ENCODE peak calls at places on chromosomes 13 and 19, in five cellular contexts. One of them, this sample, is unnamed.

GRCh38 chr13:76164290-76164689 is 528.2 kb downstream of the LMO7 start:
- DNase-seq in hepatocyte: no peak
- DNase-seq in spleen: no peak
- DNase-seq in transverse colon: no peak
- DNase-seq in esophagus squamous epithelium: no peak
- DNase-seq in this sample: no peak

GRCh38 chr19:51572908-51573307 is 1.8 kb downstream of the ZNF175 start:
- DNase-seq in hepatocyte: no peak
- DNase-seq in spleen: no peak
- DNase-seq in transverse colon: no peak
- DNase-seq in esophagus squamous epithelium: no peak
- DNase-seq in this sample: no peak

GRCh38 chr19:15498910-15499309 is 9.4 kb upstream of the CYP4F22 start:
- DNase-seq in hepatocyte: no peak
- DNase-seq in spleen: no peak
- DNase-seq in transverse colon: no peak
- DNase-seq in esophagus squamous epithelium: no peak
- DNase-seq in this sample: no peak

GRCh38 chr13:59483441-59484116 is 680.1 kb downstream of the DIAPH3 start:
- DNase-seq in hepatocyte: no peak
- DNase-seq in spleen: no peak
- DNase-seq in transverse colon: no peak
- DNase-seq in esophagus squamous epithelium: no peak
- DNase-seq in this sample: no peak

GRCh38 chr19:38385057-38385803 is 2.6 kb downstream of the GGN start:
- DNase-seq in hepatocyte: no peak
- DNase-seq in spleen: no peak
- DNase-seq in transverse colon: no peak
- DNase-seq in esophagus squamous epithelium: no peak
- DNase-seq in this sample: no peak

GRCh38 chr13:77698211-77699058 is 948 bp downstream of the SLAIN1 start:
- DNase-seq in hepatocyte: peak
- DNase-seq in spleen: peak
- DNase-seq in transverse colon: peak
- DNase-seq in esophagus squamous epithelium: no peak
- DNase-seq in this sample: peak

GRCh38 chr19:42115219-42115618 is 17.0 kb downstream of the POU2F2 start:
- DNase-seq in hepatocyte: no peak
- DNase-seq in spleen: no peak
- DNase-seq in transverse colon: no peak
- DNase-seq in esophagus squamous epithelium: no peak
- DNase-seq in this sample: no peak

GRCh38 chr13:106558527-106558926 is 9.4 kb downstream of the ARGLU1 start:
- DNase-seq in hepatocyte: no peak
- DNase-seq in spleen: no peak
- DNase-seq in transverse colon: no peak
- DNase-seq in esophagus squamous epithelium: no peak
- DNase-seq in this sample: no peak

GRCh38 chr19:11279505-11280236 is 16.3 kb upstream of the TSPAN16 start:
- DNase-seq in hepatocyte: no peak
- DNase-seq in spleen: no peak
- DNase-seq in transverse colon: no peak
- DNase-seq in esophagus squamous epithelium: no peak
- DNase-seq in this sample: no peak

GRCh38 chr13:33270906-33271538 is 14.5 kb downstream of the STARD13 start:
- DNase-seq in hepatocyte: no peak
- DNase-seq in spleen: no peak
- DNase-seq in transverse colon: no peak
- DNase-seq in esophagus squamous epithelium: no peak
- DNase-seq in this sample: no peak

GRCh38 chr13:50080856-50081105 is 65.5 kb downstream of the KCNRG start:
- DNase-seq in hepatocyte: no peak
- DNase-seq in spleen: no peak
- DNase-seq in transverse colon: no peak
- DNase-seq in esophagus squamous epithelium: no peak
- DNase-seq in this sample: no peak

DNA sequence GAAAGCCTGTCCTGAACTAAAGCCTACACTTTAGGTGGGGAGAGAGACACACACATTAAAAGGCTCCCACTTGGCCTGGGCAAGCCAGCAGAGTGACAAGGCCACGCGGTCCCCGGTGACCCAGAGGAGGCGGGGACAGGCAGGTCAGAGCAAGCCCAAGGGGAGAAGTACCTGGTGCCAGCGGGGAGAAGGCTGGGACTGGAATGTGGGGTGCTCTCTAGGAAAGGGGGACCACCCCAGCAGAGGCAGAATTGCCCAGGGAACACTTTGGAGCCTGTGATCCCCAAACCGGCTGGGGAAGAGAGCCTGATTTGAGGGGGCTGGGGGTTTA is 82.3 kb downstream of the RAB20 start:
- DNase-seq in hepatocyte: no peak
- DNase-seq in spleen: no peak
- DNase-seq in transverse colon: no peak
- DNase-seq in esophagus squamous epithelium: no peak
- DNase-seq in this sample: no peak
- H3K27ac ChIP-seq in hepatocyte: no peak
- H3K27ac ChIP-seq in spleen: peak
- H3K27ac ChIP-seq in transverse colon: no peak
- H3K27ac ChIP-seq in esophagus squamous epithelium: peak
- H3K27ac ChIP-seq in this sample: no peak

DNA sequence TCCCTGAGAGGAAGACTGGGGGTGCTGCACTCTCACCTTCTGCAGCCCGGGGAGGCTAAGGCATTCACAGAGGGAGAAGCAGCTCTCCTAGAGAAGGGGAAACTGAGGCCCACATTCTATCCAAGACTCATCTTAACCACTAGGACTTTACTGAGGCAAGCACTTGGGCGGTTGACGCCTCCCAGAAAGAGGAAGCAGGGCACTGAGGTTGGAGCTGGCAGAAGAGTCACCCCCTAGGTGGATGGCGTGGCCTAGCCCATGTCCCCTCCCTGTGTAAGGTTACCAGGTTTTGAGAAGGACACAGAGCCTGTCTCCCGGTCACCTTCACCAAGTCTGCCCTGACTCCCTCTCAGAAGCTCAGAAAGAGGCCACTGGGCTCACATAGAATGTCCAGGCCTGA is 2.7 kb downstream of the S1PR2 start:
- DNase-seq in hepatocyte: no peak
- DNase-seq in spleen: no peak
- DNase-seq in transverse colon: no peak
- DNase-seq in esophagus squamous epithelium: no peak
- DNase-seq in this sample: no peak
- H3K27ac ChIP-seq in hepatocyte: peak
- H3K27ac ChIP-seq in spleen: no peak
- H3K27ac ChIP-seq in transverse colon: peak
- H3K27ac ChIP-seq in esophagus squamous epithelium: peak
- H3K27ac ChIP-seq in this sample: no peak

DNA sequence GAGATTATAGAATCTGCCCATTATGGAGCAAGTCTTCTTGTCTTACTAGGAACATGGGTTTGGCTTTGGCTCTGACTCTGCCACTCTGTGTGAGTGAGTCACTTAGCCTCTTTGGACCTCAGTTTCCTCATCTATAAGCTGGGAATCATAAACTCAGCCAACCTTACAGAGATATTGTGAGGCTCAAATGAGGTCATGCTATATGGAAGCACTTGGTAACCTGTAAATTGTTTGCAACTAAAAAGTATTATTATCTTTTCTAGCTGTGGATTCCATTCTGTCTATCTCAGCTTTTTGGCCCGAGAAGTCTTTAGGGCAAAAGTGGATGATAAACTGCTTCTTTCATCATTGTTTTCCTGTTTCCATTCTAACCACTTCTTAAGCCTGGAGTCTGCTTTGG is 186.8 kb upstream of the TSC22D1 start:
- DNase-seq in hepatocyte: no peak
- DNase-seq in spleen: no peak
- DNase-seq in transverse colon: no peak
- DNase-seq in esophagus squamous epithelium: no peak
- DNase-seq in this sample: no peak
- H3K27ac ChIP-seq in hepatocyte: peak
- H3K27ac ChIP-seq in spleen: no peak
- H3K27ac ChIP-seq in transverse colon: peak
- H3K27ac ChIP-seq in esophagus squamous epithelium: peak
- H3K27ac ChIP-seq in this sample: no peak

DNA sequence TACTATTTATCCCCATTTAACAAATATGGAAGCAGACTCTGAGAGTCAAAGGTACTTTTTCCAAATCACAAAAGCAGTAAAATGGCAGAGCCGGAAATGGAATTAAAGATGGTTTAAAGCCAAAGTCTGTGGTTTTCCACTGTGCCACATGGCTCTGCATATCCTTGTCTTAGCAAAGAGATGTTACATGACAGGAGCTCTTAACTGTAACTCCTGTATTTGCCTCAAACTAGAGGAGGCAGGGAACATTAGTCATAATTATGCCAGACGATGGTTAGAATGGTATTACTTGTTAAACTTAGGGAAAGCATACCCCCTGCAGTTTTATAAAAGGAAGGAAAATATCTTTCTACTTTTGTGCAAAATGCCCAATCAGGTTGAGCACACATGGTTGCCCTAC is 41.8 kb upstream of the MAB21L1 start:
- DNase-seq in hepatocyte: no peak
- DNase-seq in spleen: no peak
- DNase-seq in transverse colon: no peak
- DNase-seq in esophagus squamous epithelium: no peak
- DNase-seq in this sample: no peak
- H3K27ac ChIP-seq in hepatocyte: no peak
- H3K27ac ChIP-seq in spleen: no peak
- H3K27ac ChIP-seq in transverse colon: no peak
- H3K27ac ChIP-seq in esophagus squamous epithelium: no peak
- H3K27ac ChIP-seq in this sample: no peak

GRCh38 chr19:34351382-34351802 is 13.6 kb upstream of the GPI start:
- DNase-seq in hepatocyte: peak
- DNase-seq in spleen: no peak
- DNase-seq in transverse colon: no peak
- DNase-seq in esophagus squamous epithelium: no peak
- DNase-seq in this sample: no peak
- H3K27ac ChIP-seq in hepatocyte: peak
- H3K27ac ChIP-seq in spleen: peak
- H3K27ac ChIP-seq in transverse colon: no peak
- H3K27ac ChIP-seq in esophagus squamous epithelium: no peak
- H3K27ac ChIP-seq in this sample: no peak

DNA sequence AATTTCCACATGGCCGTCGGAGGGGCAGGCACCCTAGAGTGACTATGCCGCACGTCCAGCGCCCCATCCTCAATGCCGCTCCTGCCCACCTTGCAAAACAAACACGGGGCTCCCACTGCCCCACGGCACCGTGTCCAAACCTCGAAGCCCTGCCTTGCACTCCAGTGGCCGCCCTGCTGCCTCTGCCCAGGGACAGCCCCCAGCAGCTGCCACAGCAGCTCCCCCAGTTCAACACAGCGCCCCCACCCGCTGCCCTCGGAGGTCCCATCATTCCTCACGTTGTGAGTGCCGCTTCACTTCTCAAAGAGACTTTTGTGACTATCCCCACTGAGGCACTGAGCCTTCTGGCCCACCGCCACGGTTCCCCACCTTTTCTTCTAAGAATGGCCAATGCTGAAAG is 22.3 kb upstream of the TMEM160 start:
- DNase-seq in hepatocyte: no peak
- DNase-seq in spleen: no peak
- DNase-seq in transverse colon: no peak
- DNase-seq in esophagus squamous epithelium: no peak
- DNase-seq in this sample: no peak
- H3K27ac ChIP-seq in hepatocyte: no peak
- H3K27ac ChIP-seq in spleen: no peak
- H3K27ac ChIP-seq in transverse colon: no peak
- H3K27ac ChIP-seq in esophagus squamous epithelium: no peak
- H3K27ac ChIP-seq in this sample: no peak

GRCh38 chr13:68185767-68186166 is 955.6 kb upstream of the PCDH9 start:
- DNase-seq in hepatocyte: no peak
- DNase-seq in spleen: no peak
- DNase-seq in transverse colon: no peak
- DNase-seq in esophagus squamous epithelium: no peak
- DNase-seq in this sample: no peak
- H3K27ac ChIP-seq in hepatocyte: no peak
- H3K27ac ChIP-seq in spleen: no peak
- H3K27ac ChIP-seq in transverse colon: no peak
- H3K27ac ChIP-seq in esophagus squamous epithelium: no peak
- H3K27ac ChIP-seq in this sample: no peak